ENCODE peak calls at places on chromosomes 6 and 20, in five cellular contexts. F is SJSA1; D is mammary epithelial cell; A is PC-3; C is CD4-positive, CD25-positive, alpha-beta regulatory T cell. L is an unnamed sample.
A peak's percentile ranks its signal among the peaks of the same experiment; 100 is the strongest.

GRCh38 chr6:131946992-131947955 is 3.9 kb downstream of the CCN2 start:
- DNase-seq in D (no peak), C (no peak), A (peak; percentile 12), F (peak; percentile 88), L (no peak)

GRCh38 chr6:1858865-1859264 is 249.2 kb downstream of the FOXC1 start:
- DNase-seq in A (no peak), F (no peak), C (no peak), D (no peak), L (no peak)

GRCh38 chr6:160431231-160431630 is 83.1 kb downstream of the SLC22A3 start:
- DNase-seq in F (no peak), D (no peak), C (no peak), A (no peak), L (no peak)

GRCh38 chr6:150905769-150906168 is 40.3 kb downstream of the MTHFD1L start:
- DNase-seq in F (no peak), C (no peak), A (no peak), D (no peak), L (no peak)

GRCh38 chr6:89357390-89357789 is 4.9 kb upstream of the UBE2J1 start:
- DNase-seq in D (no peak), C (no peak), F (no peak), A (no peak), L (no peak)

GRCh38 chr6:88380618-88381288 is 214.6 kb upstream of the CNR1 start:
- DNase-seq in C (no peak), A (no peak), D (no peak), F (no peak), L (no peak)

GRCh38 chr20:18032977-18033892 is 24.5 kb downstream of the OVOL2 start:
- DNase-seq in F (no peak), C (no peak), A (peak; percentile 33), D (peak; percentile 25), L (no peak)

GRCh38 chr20:61120595-61121515 is 131.2 kb upstream of the CDH4 start:
- DNase-seq in D (peak; percentile 76), C (no peak), F (peak; percentile 38), A (peak; percentile 35), L (no peak)

GRCh38 chr6:37382954-37383353 is 29.2 kb downstream of the RNF8 start:
- DNase-seq in C (no peak), D (no peak), F (no peak), A (no peak), L (no peak)

GRCh38 chr6:135094403-135094821 is 39.8 kb upstream of the HBS1L start:
- DNase-seq in F (no peak), C (peak; percentile 11), A (peak; percentile 53), D (peak; percentile 41), L (no peak)

GRCh38 chr20:17499041-17499440 is 32.1 kb downstream of the BFSP1 start:
- DNase-seq in C (no peak), D (peak; percentile 72), F (peak; percentile 18), A (peak; percentile 32), L (no peak)

GRCh38 chr20:58715709-58716475 is 23.3 kb downstream of the NPEPL1 start:
- DNase-seq in F (no peak), C (no peak), D (no peak), A (no peak), L (no peak)

GRCh38 chr6:53148684-53149083 is at the start of gene GCM1:
- DNase-seq in D (no peak), A (no peak), C (no peak), F (no peak), L (no peak)

GRCh38 chr6:5125152-5126006 is 40.2 kb downstream of the PPP1R3G start:
- DNase-seq in C (no peak), D (peak; percentile 93), A (peak; percentile 76), F (peak; percentile 18), L (no peak)

GRCh38 chr6:105164418-105164817 is 15.4 kb downstream of the POPDC3 start:
- DNase-seq in A (peak; percentile 54), C (no peak), D (peak; percentile 74), F (peak; percentile 28), L (no peak)

GRCh38 chr20:12941025-12941424 is 67.7 kb upstream of the SPTLC3 start:
- DNase-seq in F (no peak), A (peak; percentile 68), C (no peak), D (peak; percentile 61), L (no peak)

GRCh38 chr20:47777220-47777619 is 8.1 kb downstream of the SULF2 start:
- DNase-seq in C (no peak), D (no peak), F (no peak), A (no peak), L (no peak)

GRCh38 chr20:58841539-58842264 is 9.0 kb downstream of the GNAS-AS1 start:
- DNase-seq in C (no peak), F (no peak), A (no peak), D (no peak), L (no peak)

GRCh38 chr6:12921467-12921866 is 204.9 kb downstream of the PHACTR1 start:
- DNase-seq in F (no peak), D (no peak), C (no peak), A (no peak), L (no peak)

GRCh38 chr6:33126101-33126714 is 50.4 kb downstream of the HLA-DPB1 start:
- DNase-seq in D (peak; percentile 17), F (no peak), A (peak; percentile 62), C (peak; percentile 35), L (no peak)

GRCh38 chr6:33700391-33701050 is 11.0 kb downstream of the UQCC2 start:
- DNase-seq in F (peak; percentile 24), C (peak; percentile 51), D (peak; percentile 74), A (peak; percentile 78), L (no peak)

GRCh38 chr20:1402149-1402548 is 9.3 kb upstream of the FKBP1A start:
- DNase-seq in D (peak; percentile 73), A (peak; percentile 87), F (no peak), C (no peak), L (no peak)

GRCh38 chr6:169983651-169984050 is 232.2 kb downstream of the ERMARD start:
- DNase-seq in D (no peak), C (no peak), F (no peak), A (no peak), L (no peak)

GRCh38 chr6:148851683-148852556 is 105.1 kb downstream of the UST start:
- DNase-seq in A (no peak), D (no peak), C (no peak), F (no peak), L (no peak)

GRCh38 chr6:16540804-16541752 is 220.2 kb downstream of the ATXN1 start:
- DNase-seq in D (no peak), C (no peak), A (no peak), F (no peak), L (no peak)

GRCh38 chr20:21326700-21327099 is 23.6 kb downstream of the XRN2 start:
- DNase-seq in A (no peak), F (no peak), C (no peak), D (no peak), L (no peak)

GRCh38 chr6:25555188-25555587 is 96.8 kb upstream of the SCGN start:
- DNase-seq in F (no peak), A (no peak), C (no peak), D (no peak), L (no peak)

GRCh38 chr6:25050356-25050755 is 114.6 kb upstream of the RIPOR2 start:
- DNase-seq in D (peak; percentile 61), A (no peak), F (peak; percentile 42), C (peak; percentile 56), L (no peak)

GRCh38 chr20:10040070-10040970 is 5.5 kb downstream of the ANKEF1 start:
- DNase-seq in F (peak; percentile 56), A (peak; percentile 98), D (peak; percentile 79), C (no peak), L (no peak)

GRCh38 chr6:166307981-166308768 is at the start of gene PRR18:
- DNase-seq in C (no peak), D (no peak), A (no peak), F (peak; percentile 41), L (no peak)

GRCh38 chr6:56851104-56851503 is 103.8 kb upstream of the BEND6 start:
- DNase-seq in A (no peak), F (no peak), D (peak; percentile 51), C (no peak), L (no peak)

DNA sequence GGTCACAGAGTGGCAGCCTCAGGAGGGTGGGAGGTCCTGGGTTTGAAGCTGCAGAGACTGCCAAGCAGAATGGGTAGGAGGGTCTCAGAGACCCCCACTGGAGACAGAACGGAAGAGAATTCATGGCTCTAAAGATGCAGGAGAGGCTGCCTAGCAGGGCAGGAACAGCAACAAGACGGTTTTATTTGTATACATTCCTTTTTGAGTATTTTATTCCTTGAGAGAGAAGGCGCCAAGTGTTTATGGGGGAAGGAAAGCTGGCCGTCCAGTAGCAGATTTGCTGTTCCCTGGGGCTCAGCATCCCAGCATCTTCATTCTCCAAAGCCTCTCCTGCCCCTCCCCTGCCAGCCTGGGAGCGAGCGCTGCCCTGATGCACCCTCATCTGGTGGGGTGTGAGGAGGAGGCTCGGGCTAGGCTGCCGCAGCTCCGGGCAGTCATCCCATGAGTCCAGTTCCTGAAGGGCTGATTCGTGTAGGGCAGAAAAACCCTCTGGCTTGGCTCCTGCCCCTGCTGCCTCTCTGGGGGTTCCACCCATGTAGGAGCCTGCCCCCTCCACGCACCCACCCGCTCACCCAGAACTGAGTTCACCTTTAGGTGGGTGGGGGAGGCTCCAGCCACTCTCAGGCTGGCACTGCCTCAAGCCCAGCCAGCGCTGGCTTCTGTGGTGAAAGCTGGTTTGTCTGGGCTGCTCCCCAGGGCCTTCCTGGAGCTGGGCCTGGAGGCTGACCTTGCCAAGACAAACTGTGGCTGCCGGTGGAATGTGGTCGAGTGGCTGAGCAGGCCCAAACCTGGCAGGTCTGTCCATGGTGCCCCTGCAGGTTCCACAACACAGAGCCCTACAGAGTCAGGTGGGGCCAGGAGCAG is 32.4 kb downstream of the CPXM1 start:
- DNase-seq in C (no peak), D (peak; percentile 85), A (peak; percentile 94), F (no peak), L (no peak)
- H3K27ac ChIP-seq in C (no peak overlapping the region), D (no peak overlapping the region), A (no peak overlapping the region), F (no peak overlapping the region), L (no peak overlapping the region)

GRCh38 chr6:46674410-46674809 is 13.3 kb upstream of the TDRD6 start:
- DNase-seq in C (no peak), A (no peak), D (no peak), F (no peak), L (no peak)

GRCh38 chr6:46677314-46677654 is 10.4 kb upstream of the TDRD6 start:
- DNase-seq in A (peak; percentile 19), C (no peak), D (no peak), F (no peak), L (no peak)

GRCh38 chr6:46676604-46677313 is 10.9 kb upstream of the TDRD6 start:
- DNase-seq in A (no peak), F (no peak), D (no peak), C (no peak), L (no peak)
- H3K4me3 ChIP-seq in A (no peak overlapping the region), F (no peak overlapping the region), D (no peak overlapping the region), C (no peak overlapping the region), L (no peak overlapping the region)

GRCh38 chr6:145445674-145446073 is 289.6 kb downstream of the EPM2A start:
- DNase-seq in C (no peak), D (no peak), A (no peak), F (no peak), L (no peak)

DNA sequence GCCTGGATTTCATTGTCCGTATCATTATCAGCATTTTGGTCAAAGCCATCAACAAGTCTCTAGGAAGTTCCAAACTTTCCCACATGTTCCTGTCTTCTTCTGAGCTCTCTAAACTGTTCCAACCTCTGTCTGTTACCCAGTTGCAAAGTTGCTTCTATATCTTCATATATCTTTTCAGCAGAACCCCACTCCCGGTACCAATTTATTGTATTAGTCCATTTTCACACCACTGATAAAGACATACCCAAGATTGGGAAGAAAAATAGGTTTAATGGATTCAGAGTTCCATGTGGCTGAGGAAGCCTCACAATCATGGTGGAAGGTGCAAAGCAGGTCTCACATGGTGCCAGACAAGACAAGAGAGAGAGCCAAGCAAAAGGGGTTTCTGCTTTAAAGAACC is 293.2 kb downstream of the EPM2A start:
- DNase-seq in D (no peak), C (no peak), F (no peak), A (no peak), L (no peak)
- H3K9me3 ChIP-seq in D (peaks cover 6% of the 10 kb centered on the region), C (no peaks in the 10 kb centered on the region), F (no peaks in the 10 kb centered on the region), A (no peaks in the 10 kb centered on the region), L (peaks cover 16% of the 10 kb centered on the region)

GRCh38 chr6:159116343-159116742 is 52.9 kb upstream of the FNDC1 start:
- DNase-seq in C (no peak), A (no peak), D (no peak), F (no peak), L (no peak)
- H3K27ac ChIP-seq in C (no peak overlapping the region), A (no peak overlapping the region), D (no peak overlapping the region), F (no peak overlapping the region), L (no peak overlapping the region)

L was measured in thoracic aorta.